ENCODE peak calls at places on chromosomes 13 and 19, in ten cellular contexts. D, I, R, S, V, Z, Y, A, B and G are unnamed samples.

GRCh38 chr19:718251-719024 is 9.7 kb downstream of the PALM start:
- DNase-seq in D (no peak), I (no peak), R (no peak), S (no peak), V (peak; percentile 82), Z (no peak), Y (no peak), A (no peak), B (no peak), G (no peak)

GRCh38 chr19:23098988-23099387 is 17.8 kb upstream of the ZNF730 start:
- DNase-seq in D (no peak), I (no peak), R (no peak), S (no peak), V (no peak), Z (no peak), Y (no peak), A (no peak), B (no peak), G (no peak)

GRCh38 chr13:21637296-21637695 is 33.3 kb upstream of the MICU2 start:
- DNase-seq in D (peak; percentile 15), I (no peak), R (no peak), S (no peak), V (no peak), Z (peak; percentile 87), Y (no peak), A (peak; percentile 64), B (peak; percentile 56), G (no peak)

GRCh38 chr19:8256276-8257051 is 47.3 kb downstream of the CERS4 start:
- DNase-seq in D (no peak), I (peak; percentile 10), R (no peak), S (no peak), V (peak; percentile 52), Z (no peak), Y (no peak), A (no peak), B (no peak), G (no peak)

GRCh38 chr19:38209671-38210457 is 14.2 kb downstream of the DPF1 start:
- DNase-seq in D (peak; percentile 79), I (peak; percentile 92), R (peak; percentile 73), S (peak; percentile 92), V (peak; percentile 91), Z (peak; percentile 81), Y (peak; percentile 54), A (peak; percentile 31), B (peak; percentile 44), G (peak; percentile 42)

GRCh38 chr13:47332149-47332548 is 435.3 kb upstream of the HTR2A start:
- DNase-seq in D (peak; percentile 64), I (no peak), R (no peak), S (no peak), V (no peak), Z (no peak), Y (no peak), A (no peak), B (peak; percentile 32), G (no peak)

GRCh38 chr13:44818428-44818827 is 170.8 kb downstream of the NUFIP1 start:
- DNase-seq in D (peak; percentile 39), I (no peak), R (no peak), S (no peak), V (peak; percentile 64), Z (no peak), Y (no peak), A (no peak), B (peak; percentile 33), G (peak; percentile 56)

GRCh38 chr19:57905258-57905657 is 11.1 kb downstream of the ZNF417 start:
- DNase-seq in D (no peak), I (no peak), R (no peak), S (no peak), V (no peak), Z (no peak), Y (no peak), A (no peak), B (no peak), G (no peak)

GRCh38 chr19:1786668-1787067 is 25.4 kb downstream of the ATP8B3 start:
- DNase-seq in D (no peak), I (no peak), R (no peak), S (no peak), V (no peak), Z (no peak), Y (no peak), A (no peak), B (no peak), G (no peak)

GRCh38 chr19:1790054-1790762 is 21.9 kb downstream of the ATP8B3 start:
- DNase-seq in D (no peak), I (no peak), R (no peak), S (no peak), V (peak; percentile 83), Z (no peak), Y (no peak), A (no peak), B (no peak), G (no peak)

GRCh38 chr19:1787116-1787515 is 25.0 kb downstream of the ATP8B3 start:
- DNase-seq in D (no peak), I (no peak), R (no peak), S (no peak), V (no peak), Z (no peak), Y (no peak), A (no peak), B (no peak), G (no peak)

GRCh38 chr19:1791879-1792278 is 20.2 kb downstream of the ATP8B3 start:
- DNase-seq in D (no peak), I (no peak), R (no peak), S (no peak), V (no peak), Z (no peak), Y (no peak), A (no peak), B (no peak), G (no peak)

DNA sequence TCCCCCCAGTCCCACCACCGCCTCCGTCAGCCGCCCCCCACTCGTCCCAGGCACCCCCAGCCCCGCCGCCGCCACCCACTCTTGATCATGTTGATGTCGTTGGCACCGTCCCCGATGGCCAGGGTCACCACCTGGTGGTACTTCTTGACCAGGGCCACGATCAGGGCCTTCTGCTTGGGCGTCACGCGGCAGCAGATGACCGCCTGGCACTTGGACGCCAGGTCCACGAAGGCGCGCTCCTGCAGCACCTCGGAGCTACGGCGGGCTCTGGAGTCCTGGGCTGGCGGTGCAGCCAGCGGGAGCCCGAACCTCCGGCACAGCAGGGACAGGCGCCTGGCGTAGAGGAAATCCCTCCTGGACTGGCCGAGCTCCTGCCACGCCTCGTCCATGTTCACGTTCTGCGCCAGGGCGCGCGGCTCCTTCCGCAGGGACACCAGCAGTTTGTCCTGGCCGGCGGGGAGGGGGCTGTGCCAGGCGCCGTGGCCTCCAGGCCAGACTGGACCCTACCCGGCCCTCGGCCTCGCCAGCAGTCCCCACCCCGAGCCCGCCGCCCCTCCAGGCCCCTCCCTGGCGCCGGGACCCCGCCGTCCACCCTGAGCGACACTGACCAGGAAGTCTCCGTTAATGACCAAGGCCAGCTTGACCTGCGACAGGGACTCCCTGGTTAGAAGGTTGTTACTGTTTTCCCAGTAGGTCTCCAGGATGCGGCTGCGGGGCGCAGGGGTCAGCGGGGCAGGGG is 22.6 kb downstream of the ATP8B3 start:
- DNase-seq in D (peak; percentile 28), I (no peak), R (no peak), S (no peak), V (peak; percentile 80), Z (no peak), Y (no peak), A (no peak), B (no peak), G (no peak)
- H3K4me3 ChIP-seq in D (no peak overlapping the region), I (peak overlapping the region; percentile 18), R (no peak overlapping the region), S (no peak overlapping the region), V (peak overlapping the region; percentile 32), Z (peak overlapping the region; percentile 14), Y (no peak overlapping the region), A (no peak overlapping the region), B (no peak overlapping the region), G (no peak overlapping the region)

GRCh38 chr13:98858206-98858605 is 105.7 kb upstream of the SLC15A1 start:
- DNase-seq in D (no peak), I (no peak), R (no peak), S (no peak), V (no peak), Z (no peak), Y (no peak), A (no peak), B (no peak), G (no peak)
- H3K4me3 ChIP-seq in D (no peak overlapping the region), I (no peak overlapping the region), R (no peak overlapping the region), S (no peak overlapping the region), V (no peak overlapping the region), Z (no peak overlapping the region), Y (no peak overlapping the region), A (no peak overlapping the region), B (no peak overlapping the region), G (no peak overlapping the region)

GRCh38 chr13:38685974-38686571 is 804 bp upstream of the FREM2 start:
- DNase-seq in D (peak; percentile 4), I (no peak), R (no peak), S (no peak), V (peak; percentile 40), Z (no peak), Y (no peak), A (no peak), B (peak; percentile 19), G (peak; percentile 80)

GRCh38 chr13:38690231-38690630 is 3.4 kb downstream of the FREM2 start:
- DNase-seq in D (no peak), I (no peak), R (no peak), S (no peak), V (no peak), Z (no peak), Y (no peak), A (no peak), B (no peak), G (no peak)

GRCh38 chr13:38688674-38689073 is 1.8 kb downstream of the FREM2 start:
- DNase-seq in D (peak; percentile 0), I (no peak), R (no peak), S (peak; percentile 61), V (no peak), Z (peak; percentile 66), Y (no peak), A (no peak), B (no peak), G (no peak)

GRCh38 chr13:38686635-38687245 is at the start of gene FREM2:
- DNase-seq in D (peak; percentile 14), I (peak; percentile 66), R (no peak), S (peak; percentile 68), V (peak; percentile 90), Z (peak; percentile 86), Y (peak; percentile 38), A (peak; percentile 20), B (no peak), G (peak; percentile 93)

GRCh38 chr13:38687246-38688229 is 661 bp downstream of the FREM2 start:
- DNase-seq in D (peak; percentile 13), I (peak; percentile 63), R (peak; percentile 27), S (peak; percentile 64), V (peak; percentile 53), Z (peak; percentile 71), Y (no peak), A (peak; percentile 40), B (peak; percentile 5), G (no peak)
- H3K4me3 ChIP-seq in D (peak overlapping the region; percentile 22), I (peak overlapping the region; percentile 89), R (peak overlapping the region; percentile 67), S (peak overlapping the region; percentile 63), V (peak overlapping the region; percentile 85), Z (peak overlapping the region; percentile 51), Y (peak overlapping the region; percentile 67), A (peak overlapping the region; percentile 44), B (no peak overlapping the region), G (peak overlapping the region; percentile 82)

DNA sequence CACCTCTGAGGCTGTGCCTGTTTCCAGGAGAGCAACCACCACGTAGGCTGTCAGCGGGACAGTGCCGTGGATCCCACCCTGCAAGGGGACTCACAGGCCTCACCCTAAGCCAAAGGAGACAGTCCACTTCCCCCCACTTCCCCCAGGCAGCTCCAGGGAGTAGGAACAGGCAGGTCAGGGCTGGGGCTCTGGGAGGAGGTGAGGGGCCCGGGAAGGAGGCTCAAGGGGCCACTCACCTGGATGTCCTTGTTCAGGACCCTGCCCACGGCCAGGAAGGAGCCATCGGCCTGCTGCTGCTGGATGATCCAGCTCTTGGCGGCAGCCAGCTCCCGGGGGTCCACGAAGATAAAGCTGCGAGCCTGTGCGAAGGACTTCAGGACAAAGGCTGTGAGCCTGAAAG is 25.6 kb downstream of the F2RL3 start:
- DNase-seq in D (no peak), I (peak; percentile 40), R (no peak), S (peak; percentile 57), V (peak; percentile 25), Z (peak; percentile 52), Y (no peak), A (no peak), B (no peak), G (no peak)
- H3K4me3 ChIP-seq in D (no peak overlapping the region), I (no peak overlapping the region), R (no peak overlapping the region), S (no peak overlapping the region), V (no peak overlapping the region), Z (no peak overlapping the region), Y (no peak overlapping the region), A (no peak overlapping the region), B (no peak overlapping the region), G (no peak overlapping the region)